ENCODE peak calls at places on chromosomes 3 and 15, in nine cellular contexts. I, U, X, M, A, P, F, E and J are unnamed samples.

GRCh38 chr3:168249539-168250414 is 154.1 kb upstream of the GOLIM4 start:
- DNase-seq in X (peak; percentile 57), A (peak; percentile 96), F (peak; percentile 29), E (peak; percentile 73), I (peak; percentile 40), M (peak; percentile 69), P (peak; percentile 69), U (peak; percentile 63), J (peak; percentile 75)

GRCh38 chr15:77991029-77991406 is 86.5 kb downstream of the TBC1D2B start:
- DNase-seq in P (no peak), M (no peak), U (no peak), I (no peak), X (no peak), F (no peak), E (no peak), A (no peak), J (no peak)

GRCh38 chr3:3998140-3998977 is 199.1 kb downstream of the LRRN1 start:
- DNase-seq in M (no peak), X (peak; percentile 71), I (no peak), F (peak; percentile 48), U (no peak), A (peak; percentile 70), P (peak; percentile 4), E (no peak), J (peak; percentile 91)

GRCh38 chr15:70526974-70527325 is 236.4 kb downstream of the UACA start:
- DNase-seq in A (no peak), U (no peak), I (no peak), E (no peak), X (no peak), F (no peak), P (no peak), M (no peak), J (no peak)

GRCh38 chr15:84570164-84570692 is 30.6 kb upstream of the ZSCAN2 start:
- DNase-seq in I (no peak), F (no peak), A (peak; percentile 33), E (peak; percentile 34), X (peak; percentile 61), M (peak; percentile 70), P (peak; percentile 27), U (peak; percentile 41), J (peak; percentile 54)

GRCh38 chr3:56806407-56806806 is 4.7 kb upstream of the ARHGEF3 start:
- DNase-seq in U (no peak), A (no peak), P (no peak), F (no peak), I (no peak), E (no peak), M (no peak), X (no peak), J (no peak)

GRCh38 chr3:23035927-23036640 is 167.0 kb upstream of the UBE2E2 start:
- DNase-seq in M (no peak), I (no peak), A (peak; percentile 66), F (no peak), U (no peak), X (no peak), P (no peak), E (no peak), J (no peak)

GRCh38 chr3:16437640-16438039 is 75.9 kb downstream of the RFTN1 start:
- DNase-seq in I (no peak), F (no peak), P (no peak), M (no peak), X (no peak), A (no peak), E (no peak), U (no peak), J (no peak)

GRCh38 chr3:108744762-108745161 is 12.4 kb downstream of the RETNLB start:
- DNase-seq in E (no peak), F (no peak), A (no peak), U (no peak), M (no peak), X (no peak), P (no peak), I (no peak), J (no peak)